ENCODE peak calls at places on chromosomes 12 and 14, in five cellular contexts. V, M, A, G and C are unnamed samples.

GRCh38 chr12:98653866-98654493 is 8.9 kb downstream of the APAF1 start:
- DNase-seq in V (no peak), M (peak), A (no peak), G (peak), C (peak)

GRCh38 chr14:74658535-74659130 is 46.6 kb upstream of the LTBP2 start:
- DNase-seq in V (no peak), M (peak), A (no peak), G (no peak), C (no peak)

GRCh38 chr12:103495158-103495782 is 498 bp downstream of the C12orf42 start:
- DNase-seq in V (no peak), M (peak), A (no peak), G (no peak), C (no peak)

GRCh38 chr14:52125885-52126284 is 57.0 kb upstream of the NID2 start:
- DNase-seq in V (no peak), M (no peak), A (no peak), G (no peak), C (no peak)

GRCh38 chr14:90678420-90678819 is 137.8 kb downstream of the TTC7B start:
- DNase-seq in V (no peak), M (peak), A (no peak), G (no peak), C (no peak)

GRCh38 chr12:27772328-27773049 is 7.5 kb upstream of the KLHL42 start:
- DNase-seq in V (no peak), M (no peak), A (no peak), G (no peak), C (no peak)

GRCh38 chr12:11882301-11883019 is 188.3 kb upstream of the BCL2L14 start:
- DNase-seq in V (no peak), M (no peak), A (no peak), G (no peak), C (no peak)

GRCh38 chr12:11722071-11722470 is 72.6 kb downstream of the ETV6 start:
- DNase-seq in V (no peak), M (no peak), A (no peak), G (no peak), C (no peak)

GRCh38 chr12:70383484-70383883 is 17.4 kb downstream of the KCNMB4 start:
- DNase-seq in V (no peak), M (peak), A (no peak), G (no peak), C (no peak)

GRCh38 chr12:96297504-96297903 is 102.7 kb downstream of the CDK17 start:
- DNase-seq in V (no peak), M (no peak), A (no peak), G (no peak), C (no peak)

GRCh38 chr12:121937654-121938053 is 19.3 kb downstream of the CFAP251 start:
- DNase-seq in V (no peak), M (no peak), A (no peak), G (no peak), C (no peak)

GRCh38 chr14:96177766-96178377 is 26.8 kb upstream of the BDKRB2 start:
- DNase-seq in V (no peak), M (peak), A (no peak), G (no peak), C (no peak)